ENCODE peak calls at places on chromosome 9, in ten cellular contexts. E is IMR-90, R is tibial nerve, J is adrenal gland, G is ovary, X is HCT116, P is lower leg skin, Y is body of pancreas, F is stomach, T is H1. Q is an unnamed sample.

GRCh38 chr9:123149067-123149466 is 115.6 kb downstream of the GPR21 start:
- DNase-seq in G (no peak), J (no peak), F (no peak), X (no peak), Y (no peak), T (no peak), E (no peak), R (no peak), P (no peak), Q (no peak)

GRCh38 chr9:77663754-77664153 is 15.6 kb upstream of the GNA14 start:
- DNase-seq in T (no peak), P (no peak), X (no peak), E (peak), J (no peak), R (no peak), F (peak), Y (peak), G (no peak), Q (no peak)

GRCh38 chr9:134757206-134757975 is 115.8 kb downstream of the COL5A1 start:
- DNase-seq in P (no peak), J (no peak), F (no peak), T (no peak), E (no peak), Y (no peak), G (no peak), X (no peak), R (no peak), Q (no peak)

GRCh38 chr9:3875371-3876132 is 349.8 kb upstream of the RFX3 start:
- DNase-seq in R (no peak), E (peak), T (no peak), G (no peak), Y (no peak), X (peak), J (no peak), F (no peak), P (no peak), Q (no peak)

GRCh38 chr9:124482431-124483031 is 24.7 kb downstream of the NR5A1 start:
- DNase-seq in R (no peak), E (no peak), F (no peak), P (no peak), J (peak), X (no peak), T (peak), G (no peak), Y (no peak), Q (no peak)

GRCh38 chr9:112037281-112038016 is 137.6 kb downstream of the SUSD1 start:
- DNase-seq in J (no peak), P (no peak), G (no peak), T (no peak), R (no peak), E (peak), F (no peak), X (no peak), Y (no peak), Q (no peak)

GRCh38 chr9:110028281-110029075 is 179.5 kb downstream of the C9orf152 start:
- DNase-seq in P (no peak), G (no peak), R (no peak), J (no peak), E (no peak), X (no peak), F (no peak), T (no peak), Y (no peak), Q (no peak)

GRCh38 chr9:35994959-35995358 is 37.0 kb upstream of the OR2S2 start:
- DNase-seq in T (no peak), F (no peak), E (no peak), R (no peak), X (no peak), G (no peak), Y (no peak), P (no peak), J (no peak), Q (no peak)

GRCh38 chr9:115291841-115292240 is 173.9 kb upstream of the TNC start:
- DNase-seq in Y (no peak), T (no peak), F (peak), J (no peak), R (no peak), P (no peak), G (no peak), E (peak), X (no peak), Q (no peak)

GRCh38 chr9:93295456-93296076 is 111.6 kb downstream of the WNK2 start:
- DNase-seq in R (no peak), Y (peak), T (no peak), J (no peak), G (no peak), X (no peak), F (no peak), P (no peak), E (no peak), Q (no peak)

GRCh38 chr9:127783111-127783621 is 2.7 kb upstream of the CDK9 start:
- DNase-seq in G (peak), Y (peak), E (no peak), F (peak), J (no peak), R (no peak), X (no peak), P (peak), T (no peak), Q (no peak)

GRCh38 chr9:99515874-99516656 is 294.0 kb downstream of the SEC61B start:
- DNase-seq in P (no peak), Y (no peak), T (no peak), F (no peak), R (no peak), G (no peak), X (no peak), J (no peak), E (no peak), Q (no peak)

GRCh38 chr9:107953556-107954158 is 464.1 kb upstream of the KLF4 start:
- DNase-seq in F (no peak), P (no peak), Y (no peak), R (no peak), T (no peak), G (no peak), X (no peak), J (no peak), E (no peak), Q (no peak)

GRCh38 chr9:89598926-89599325 is 5.9 kb upstream of the GADD45G start:
- DNase-seq in J (no peak), P (peak), T (peak), F (no peak), E (no peak), X (no peak), Y (no peak), R (no peak), G (no peak), Q (no peak)

GRCh38 chr9:31347082-31347617 is 1037.3 kb upstream of the ACO1 start:
- DNase-seq in P (no peak), E (no peak), J (no peak), T (no peak), G (no peak), F (no peak), X (no peak), Y (no peak), R (no peak), Q (no peak)

GRCh38 chr9:125240649-125240999 is 519 bp downstream of the HSPA5 start:
- DNase-seq in R (peak), F (peak), J (peak), G (no peak), X (no peak), T (peak), Y (peak), P (no peak), E (no peak), Q (no peak)

GRCh38 chr9:128182872-128183528 is 8.4 kb downstream of the CIZ1 start:
- DNase-seq in X (no peak), J (no peak), P (no peak), F (no peak), T (no peak), E (no peak), R (no peak), G (no peak), Y (no peak), Q (no peak)

GRCh38 chr9:36704148-36704547 is 131.5 kb downstream of the MELK start:
- DNase-seq in P (no peak), T (no peak), R (no peak), F (no peak), E (no peak), Y (no peak), J (no peak), G (no peak), X (no peak), Q (no peak)

GRCh38 chr9:130258999-130259398 is 6.6 kb upstream of the HMCN2 start:
- DNase-seq in G (no peak), T (no peak), X (no peak), P (no peak), R (no peak), Y (no peak), F (no peak), E (no peak), J (no peak), Q (no peak)

GRCh38 chr9:125902224-125902623 is 155.1 kb downstream of the PBX3 start:
- DNase-seq in P (no peak), E (no peak), X (no peak), G (no peak), F (no peak), R (no peak), J (no peak), Y (no peak), T (no peak), Q (no peak)

GRCh38 chr9:124877383-124877782 is 15.5 kb downstream of the ARPC5L start:
- DNase-seq in X (no peak), E (no peak), J (no peak), F (no peak), R (no peak), T (no peak), Y (no peak), P (no peak), G (no peak), Q (no peak)

GRCh38 chr9:9352877-9353481 is 1259.8 kb downstream of the PTPRD start:
- DNase-seq in G (no peak), P (no peak), E (no peak), Y (no peak), F (no peak), R (no peak), X (no peak), T (no peak), J (peak), Q (no peak)

GRCh38 chr9:107158321-107158720 is 124.8 kb upstream of the RAD23B start:
- DNase-seq in T (peak), R (no peak), G (no peak), E (peak), Y (no peak), P (no peak), J (no peak), X (peak), F (no peak), Q (no peak)

GRCh38 chr9:129613520-129614175 is 7.3 kb downstream of the C9orf50 start:
- DNase-seq in F (no peak), P (no peak), X (no peak), Y (no peak), E (no peak), T (no peak), J (no peak), G (no peak), R (no peak), Q (no peak)

GRCh38 chr9:35035851-35036701 is 36.3 kb downstream of the VCP start:
- DNase-seq in P (no peak), T (no peak), F (peak), E (peak), R (no peak), Y (no peak), G (peak), J (peak), X (no peak), Q (no peak)

GRCh38 chr9:114012126-114012525 is 66.0 kb downstream of the AMBP start:
- DNase-seq in X (no peak), J (no peak), G (no peak), R (no peak), F (no peak), Y (no peak), E (no peak), P (peak), T (no peak), Q (no peak)

GRCh38 chr9:124504530-124505005 is 2.6 kb downstream of the NR5A1 start:
- DNase-seq in Y (no peak), F (no peak), R (no peak), G (no peak), P (no peak), E (no peak), T (no peak), J (no peak), X (no peak), Q (no peak)

GRCh38 chr9:110605586-110605985 is 26.0 kb upstream of the SVEP1 start:
- DNase-seq in X (no peak), E (no peak), Y (no peak), P (no peak), T (no peak), R (no peak), J (no peak), G (no peak), F (no peak), Q (no peak)

GRCh38 chr9:87099383-87099782 is 152.1 kb upstream of the GAS1 start:
- DNase-seq in X (no peak), E (no peak), R (no peak), G (no peak), Y (no peak), F (no peak), P (no peak), T (no peak), J (no peak), Q (no peak)

GRCh38 chr9:29906065-29906464 is 2332.8 kb upstream of the C9orf72 start:
- DNase-seq in R (no peak), F (no peak), Y (no peak), G (no peak), X (no peak), E (no peak), J (no peak), P (no peak), T (no peak), Q (no peak)

GRCh38 chr9:131539223-131539923 is 6.0 kb upstream of the PRRT1B start:
- DNase-seq in G (no peak), T (no peak), P (no peak), F (no peak), Y (no peak), E (no peak), X (no peak), R (no peak), J (no peak), Q (no peak)

GRCh38 chr9:134358968-134359319 is 32.7 kb downstream of the RXRA start:
- DNase-seq in P (no peak), G (no peak), F (no peak), J (no peak), R (no peak), X (no peak), E (no peak), T (no peak), Y (no peak), Q (no peak)

GRCh38 chr9:115730396-115730795 is 423.2 kb upstream of the PAPPA start:
- DNase-seq in G (no peak), Y (no peak), R (no peak), E (no peak), J (no peak), P (no peak), T (no peak), F (no peak), X (no peak), Q (no peak)

DNA sequence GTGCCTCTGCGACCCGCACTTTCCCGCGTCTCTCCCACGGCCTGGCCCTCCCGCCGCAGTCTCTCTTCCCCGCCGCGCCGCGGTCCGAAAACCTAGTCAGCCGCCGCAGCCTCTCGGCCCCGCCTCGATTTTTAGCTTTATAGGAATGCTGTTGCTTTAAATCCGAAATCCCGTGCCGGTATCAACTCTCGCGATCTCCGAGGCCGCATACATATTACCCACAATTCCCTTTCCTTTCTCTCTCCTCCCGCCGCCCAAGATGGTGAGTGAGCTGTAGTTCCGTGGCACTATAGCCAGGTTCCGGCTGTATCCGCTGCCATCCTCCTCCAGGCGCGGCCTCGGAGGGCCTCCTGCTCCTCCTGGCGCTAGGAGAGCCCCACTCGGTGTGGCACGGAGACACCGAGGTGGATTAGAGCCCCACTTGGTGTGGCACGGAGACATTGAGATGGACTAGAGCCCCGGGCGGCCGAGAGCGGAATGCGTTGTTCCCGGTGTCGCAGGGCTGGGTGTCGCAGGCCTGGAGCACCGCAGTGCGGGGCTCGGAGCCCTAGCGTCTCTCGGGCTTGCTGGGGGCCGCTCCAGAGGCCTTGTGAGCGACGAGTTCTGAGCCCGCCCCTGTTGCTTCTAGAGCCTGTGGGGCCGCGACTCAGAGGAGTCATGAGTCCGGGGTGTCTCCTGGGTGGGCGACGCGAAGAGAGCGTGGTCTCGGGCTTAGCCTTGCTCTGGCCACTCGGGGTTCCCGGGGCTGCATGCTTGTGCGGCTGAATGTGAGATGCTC is at the start of the genes MED22 and RPL7A:
- DNase-seq in J (peak), P (peak), R (peak), X (peak), T (peak), F (peak), Y (peak), G (peak), E (peak), Q (peak)
- TF ChIP-seq CTCF in J (peak), P (no peak), R (no peak), X (no peak), T (no peak), F (no peak), Y (peak), G (peak), E (no peak), Q (peak)

DNA sequence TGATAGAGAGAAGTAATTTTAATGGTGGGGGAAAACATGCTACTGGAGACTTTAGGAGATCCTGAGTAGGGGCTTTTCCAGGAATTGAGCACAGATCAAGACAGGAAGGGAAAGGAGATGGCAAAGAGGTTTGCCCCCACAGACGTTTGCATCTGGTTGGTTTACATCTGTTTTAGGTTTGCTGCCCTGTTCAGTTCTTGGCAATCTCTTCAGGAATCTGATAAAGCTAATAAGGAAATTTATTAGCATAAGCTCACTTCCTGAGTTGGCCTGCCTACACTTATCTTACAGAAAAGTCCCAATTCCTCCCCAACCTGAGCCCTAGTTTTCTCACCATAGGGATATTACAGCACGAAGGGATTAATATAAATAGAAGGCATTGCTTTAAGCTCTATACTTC is 3.4 kb upstream of the CFAP95 start:
- DNase-seq in F (no peak), J (no peak), Y (no peak), R (no peak), E (no peak), G (no peak), X (no peak), T (no peak), P (no peak), Q (no peak)
- TF ChIP-seq POLR2A in F (no peak), J (no peak), Y (no peak), R (no peak), E (no peak), G (no peak), X (no peak), T (no peak), P (no peak), Q (no peak)

DNA sequence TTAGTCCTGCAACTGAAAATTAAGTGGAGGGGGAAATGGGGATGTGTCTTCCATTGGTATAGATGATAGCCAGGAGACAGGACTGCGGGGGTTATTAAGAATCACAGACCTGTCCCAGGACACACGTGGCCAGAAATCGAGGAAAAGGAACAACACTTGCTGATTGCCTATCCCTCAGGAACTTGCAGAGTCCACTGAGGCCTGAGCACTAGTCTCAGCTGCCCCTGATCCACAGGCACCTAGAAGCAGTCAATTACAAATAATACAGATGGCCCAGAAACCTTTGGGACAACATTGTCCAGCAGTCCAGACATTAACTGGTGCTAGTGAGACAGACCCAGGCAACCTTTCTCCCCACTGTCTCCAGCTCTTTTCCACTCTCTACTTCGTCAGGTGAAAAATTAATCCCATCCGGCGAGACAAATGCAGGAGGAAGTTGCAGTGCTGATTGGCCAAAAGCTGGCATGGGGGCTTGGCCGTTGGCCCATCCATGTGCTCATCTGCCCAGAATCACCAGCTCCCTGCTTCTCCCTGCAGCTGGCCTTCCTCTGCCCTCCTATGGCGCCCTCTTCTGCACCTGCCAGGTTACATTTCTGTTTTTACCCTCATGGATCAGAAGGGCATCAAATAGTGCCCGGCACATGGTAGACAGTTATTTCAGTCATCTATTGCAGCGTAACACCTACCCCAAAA is 3.5 kb upstream of the B4GALT1 start:
- DNase-seq in G (peak), T (no peak), F (peak), J (peak), Y (peak), X (peak), E (no peak), R (no peak), P (peak), Q (no peak)
- TF ChIP-seq CTCF in G (no peak), T (peak), F (no peak), J (peak), Y (peak), X (peak), E (peak), R (peak), P (no peak), Q (no peak)

GRCh38 chr9:121612511-121612998 is 38.9 kb upstream of the DAB2IP start:
- DNase-seq in P (no peak), E (no peak), T (no peak), X (no peak), G (no peak), Y (no peak), F (peak), J (no peak), R (no peak), Q (no peak)
- TF ChIP-seq POLR2A in P (no peak), E (no peak), T (no peak), X (no peak), G (no peak), Y (no peak), F (no peak), J (no peak), R (no peak), Q (no peak)

Q was measured in esophagus squamous epithelium.